ENCODE peak calls at places on chromosomes 4 and X, in five cellular contexts. C, A, B, Q and E are unnamed samples. For H3K27me3, the result is how much of the 10 kb centered on the place peaks cover.

GRCh38 chrX:17706676-17707075 is 30.6 kb upstream of the SCML1 start:
- DNase-seq in A (no peak), Q (no peak), C (no peak), B (no peak), E (peak)

GRCh38 chr4:45120163-45120562 is 393.8 kb upstream of the GNPDA2 start:
- DNase-seq in C (no peak), B (no peak), Q (no peak), A (no peak), E (no peak)

GRCh38 chrX:103669745-103670144 is 16.8 kb downstream of the MORF4L2 start:
- DNase-seq in A (no peak), Q (no peak), C (no peak), B (no peak), E (no peak)

GRCh38 chr4:157217708-157218107 is 2.8 kb upstream of the GRIA2 start:
- DNase-seq in A (no peak), Q (no peak), B (peak), C (no peak), E (no peak)

GRCh38 chr4:72846280-72847111 is 223.0 kb downstream of the COX18 start:
- DNase-seq in A (no peak), Q (no peak), C (no peak), B (peak), E (no peak)

GRCh38 chr4:104516884-104517283 is 22.2 kb upstream of the CXXC4 start:
- DNase-seq in B (no peak), A (no peak), Q (no peak), C (no peak), E (no peak)

GRCh38 chrX:85517994-85518718 is 138.7 kb upstream of the POF1B start:
- DNase-seq in C (no peak), B (no peak), Q (no peak), A (no peak), E (no peak)

GRCh38 chr4:85127653-85128052 is 161.2 kb upstream of the WDFY3 start:
- DNase-seq in C (no peak), A (no peak), B (peak), Q (no peak), E (no peak)

GRCh38 chrX:133307637-133308485 is 89.7 kb upstream of the TFDP3 start:
- DNase-seq in C (no peak), A (no peak), B (peak), Q (no peak), E (no peak)

GRCh38 chrX:28609003-28609402 is 21.8 kb downstream of the IL1RAPL1 start:
- DNase-seq in C (no peak), Q (no peak), A (no peak), B (no peak), E (no peak)

GRCh38 chrX:7788334-7788733 is 54.6 kb upstream of the VCX start:
- DNase-seq in A (no peak), C (no peak), B (no peak), Q (no peak), E (no peak)

GRCh38 chr4:78065514-78066192 is 8.5 kb downstream of the FRAS1 start:
- DNase-seq in Q (no peak), A (no peak), B (no peak), C (no peak), E (no peak)

GRCh38 chr4:123415977-123416376 is 19.4 kb downstream of the SPRY1 start:
- DNase-seq in A (no peak), C (no peak), B (no peak), Q (peak), E (no peak)

GRCh38 chrX:142549923-142550322 is 344.8 kb upstream of the MAGEC2 start:
- DNase-seq in Q (no peak), C (no peak), A (no peak), B (no peak), E (no peak)

GRCh38 chr4:78656968-78657445 is 105.4 kb downstream of the ANXA3 start:
- DNase-seq in B (no peak), Q (no peak), A (no peak), C (no peak), E (no peak)

GRCh38 chr4:94909645-94910044 is 151.9 kb downstream of the BMPR1B start:
- DNase-seq in B (no peak), Q (no peak), A (no peak), C (no peak), E (no peak)

GRCh38 chr4:157300678-157301077 is 80.2 kb downstream of the GRIA2 start:
- DNase-seq in B (no peak), C (no peak), A (no peak), Q (no peak), E (no peak)

GRCh38 chr4:88659061-88659889 is 38.4 kb downstream of the NAP1L5 start:
- DNase-seq in C (peak), B (peak), A (peak), Q (no peak), E (peak)

GRCh38 chr4:109424093-109424818 is 9.4 kb upstream of the SEC24B start:
- DNase-seq in A (no peak), C (no peak), Q (no peak), B (no peak), E (no peak)

GRCh38 chr4:176191974-176192373 is 3.4 kb downstream of the SPATA4 start:
- DNase-seq in B (no peak), A (no peak), Q (no peak), C (peak), E (no peak)

GRCh38 chr4:106993846-106994245 is 42.3 kb downstream of the DKK2 start:
- DNase-seq in C (no peak), B (no peak), A (no peak), Q (no peak), E (no peak)

DNA sequence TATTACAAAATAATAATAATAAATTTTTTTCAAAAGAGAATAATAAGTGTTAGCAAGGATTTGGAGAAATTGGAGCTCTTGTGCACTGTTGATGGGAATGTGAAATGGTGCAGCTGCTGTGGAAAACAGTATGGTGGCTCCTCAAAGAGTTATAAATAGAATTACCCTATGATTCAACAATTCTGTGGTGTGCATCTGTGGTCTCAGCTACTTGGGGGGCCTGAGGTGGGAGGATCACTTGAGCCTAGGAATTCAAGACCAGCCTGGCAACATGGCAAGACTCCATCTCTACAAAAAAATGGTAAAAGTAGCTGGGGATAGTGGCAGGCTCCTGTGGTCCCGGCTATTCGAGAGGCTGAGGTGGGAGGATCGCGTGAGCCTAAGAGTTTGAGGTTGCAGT is 19.6 kb downstream of the MND1 start:
- DNase-seq in A (no peak), Q (no peak), C (no peak), B (no peak), E (no peak)
- H3K27ac ChIP-seq in A (no peak), Q (no peak), C (no peak), B (no peak), E (no peak)

GRCh38 chr4:13540446-13541175 is 3.7 kb downstream of the NKX3-2 start:
- DNase-seq in C (no peak), A (peak), Q (no peak), B (no peak), E (no peak)
- H3K4me3 ChIP-seq in C (no peak), A (no peak), Q (peak), B (no peak), E (no peak)

GRCh38 chrX:68789966-68790365 is 38.9 kb upstream of the EFNB1 start:
- DNase-seq in Q (no peak), A (no peak), C (no peak), B (no peak), E (no peak)

GRCh38 chrX:68792083-68792482 is 36.7 kb upstream of the EFNB1 start:
- DNase-seq in Q (no peak), A (no peak), B (no peak), C (no peak), E (no peak)

GRCh38 chrX:68794486-68794885 is 34.3 kb upstream of the EFNB1 start:
- DNase-seq in C (no peak), Q (no peak), A (no peak), B (no peak), E (no peak)

GRCh38 chrX:68795741-68796140 is 33.1 kb upstream of the EFNB1 start:
- DNase-seq in A (no peak), Q (no peak), B (no peak), C (no peak), E (no peak)
- H3K27me3 ChIP-seq in A (under half), Q (under half), B (under half), C (under half), E (under half)

DNA sequence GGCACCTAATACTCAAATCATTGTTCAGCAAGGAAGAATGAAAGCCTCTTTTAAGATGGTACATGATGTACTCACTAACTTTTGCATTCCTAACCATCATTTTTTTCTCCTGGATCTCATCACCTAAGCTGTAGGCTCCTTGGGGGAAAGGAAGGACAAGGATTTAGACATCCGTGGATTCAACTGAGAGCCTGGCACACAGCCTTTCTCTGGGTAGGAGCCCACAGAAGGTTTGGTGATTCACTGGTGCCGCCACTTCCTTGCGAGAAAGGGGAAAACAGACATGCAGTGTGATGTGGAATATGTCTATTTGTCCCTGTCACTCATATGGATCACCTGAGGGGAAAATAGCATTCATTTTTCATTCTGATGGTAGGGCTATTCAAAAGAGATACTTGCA is 147.3 kb downstream of the PCDH7 start:
- DNase-seq in C (no peak), B (no peak), Q (no peak), A (peak), E (no peak)
- H3K27ac ChIP-seq in C (no peak), B (no peak), Q (no peak), A (peak), E (no peak)

DNA sequence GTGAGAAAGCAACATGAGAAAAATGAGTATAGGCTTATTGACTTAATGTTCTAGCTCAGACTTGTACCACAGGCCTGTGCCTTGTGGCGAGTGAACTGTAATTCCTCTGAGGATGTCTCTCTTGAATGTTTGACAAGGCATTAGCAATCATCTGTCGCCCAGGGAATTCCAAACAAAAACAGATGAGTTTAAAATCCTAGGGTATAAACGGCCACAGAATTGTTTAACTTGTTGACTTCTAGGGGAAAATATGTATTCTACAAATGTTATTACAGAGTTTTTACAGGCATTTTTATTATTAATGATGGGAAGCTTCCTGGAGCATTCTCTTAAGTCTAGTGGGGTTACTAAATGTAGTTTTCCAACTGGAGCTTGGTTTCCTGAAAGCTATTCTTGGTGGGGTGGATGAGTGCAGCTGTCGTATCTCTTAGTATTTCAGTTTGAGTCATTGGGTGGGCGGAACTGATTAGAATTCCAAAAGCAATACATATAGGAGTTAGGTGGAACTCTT is 40.6 kb downstream of the ARHGAP10 start:
- DNase-seq in A (no peak), Q (no peak), B (no peak), C (no peak), E (peak)
- H3K4me3 ChIP-seq in A (no peak), Q (no peak), B (no peak), C (no peak), E (no peak)

GRCh38 chrX:70336767-70337166 is 46.9 kb downstream of the KIF4A start:
- DNase-seq in A (no peak), Q (no peak), B (no peak), C (no peak), E (no peak)
- H3K27me3 ChIP-seq in A (under half), Q (under half), B (under half), C (under half), E (under half)

DNA sequence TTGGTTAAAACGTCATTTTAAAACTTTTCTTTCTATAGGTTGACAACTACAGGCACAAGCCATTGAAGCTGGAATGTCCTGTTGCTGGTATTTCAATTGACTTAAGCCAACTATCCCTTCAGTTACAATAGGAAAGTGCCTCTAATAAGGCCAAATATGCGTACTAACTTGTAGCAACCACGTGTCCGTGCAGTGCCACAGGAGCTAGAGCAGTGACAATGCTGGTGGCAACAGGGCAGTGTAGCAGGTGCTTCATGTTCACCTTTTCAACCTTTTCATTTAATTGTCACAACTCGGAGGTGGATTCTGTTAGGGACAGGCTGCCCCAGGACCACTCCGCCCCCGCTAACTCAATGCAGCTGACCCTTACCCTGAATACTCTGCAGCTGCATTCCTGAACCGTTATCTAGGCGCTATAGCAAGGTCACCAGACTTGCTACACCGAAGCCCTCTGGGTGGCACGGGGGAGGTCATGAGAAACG is 37.7 kb downstream of the ERVMER34-1 start:
- DNase-seq in B (peak), A (no peak), Q (no peak), C (no peak), E (no peak)
- H3K27ac ChIP-seq in B (no peak), A (no peak), Q (peak), C (peak), E (no peak)

DNA sequence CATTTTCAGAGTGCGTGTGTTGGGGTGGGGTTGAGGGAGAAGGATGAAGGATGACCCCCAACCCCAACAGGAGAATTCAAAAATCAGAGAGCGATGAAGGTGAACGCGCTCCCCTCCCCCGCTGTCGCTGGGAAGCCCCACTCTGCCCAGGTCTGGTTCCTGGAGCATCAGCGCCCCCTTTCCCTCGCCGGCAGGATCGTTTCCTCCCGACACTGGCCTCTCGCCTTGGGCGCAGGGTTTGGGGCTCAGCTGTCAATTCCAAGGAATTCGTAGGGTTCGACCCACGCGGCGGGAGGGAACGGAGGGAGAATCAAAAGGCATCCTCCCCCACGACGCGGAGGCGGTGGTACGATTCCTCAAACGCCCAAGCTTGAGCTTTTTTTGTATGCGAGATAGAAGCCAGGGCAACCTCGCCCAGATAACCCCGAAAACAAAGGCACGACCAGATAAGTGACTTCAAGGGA is 997 bp upstream of the PDGFRA start:
- DNase-seq in Q (no peak), A (peak), C (peak), B (peak), E (peak)
- H3K4me3 ChIP-seq in Q (no peak), A (peak), C (peak), B (peak), E (peak)

GRCh38 chr4:26105372-26105771 is 191.4 kb downstream of the SMIM20 start:
- DNase-seq in A (no peak), B (no peak), C (no peak), Q (no peak), E (no peak)

GRCh38 chr4:26108024-26108423 is 194.0 kb downstream of the SMIM20 start:
- DNase-seq in C (no peak), Q (no peak), B (no peak), A (no peak), E (no peak)

GRCh38 chr4:26105815-26106699 is 192.0 kb downstream of the SMIM20 start:
- DNase-seq in Q (no peak), B (no peak), C (no peak), A (no peak), E (no peak)

GRCh38 chr4:26113339-26113940 is 199.4 kb downstream of the SMIM20 start:
- DNase-seq in C (no peak), B (no peak), A (no peak), Q (no peak), E (no peak)

DNA sequence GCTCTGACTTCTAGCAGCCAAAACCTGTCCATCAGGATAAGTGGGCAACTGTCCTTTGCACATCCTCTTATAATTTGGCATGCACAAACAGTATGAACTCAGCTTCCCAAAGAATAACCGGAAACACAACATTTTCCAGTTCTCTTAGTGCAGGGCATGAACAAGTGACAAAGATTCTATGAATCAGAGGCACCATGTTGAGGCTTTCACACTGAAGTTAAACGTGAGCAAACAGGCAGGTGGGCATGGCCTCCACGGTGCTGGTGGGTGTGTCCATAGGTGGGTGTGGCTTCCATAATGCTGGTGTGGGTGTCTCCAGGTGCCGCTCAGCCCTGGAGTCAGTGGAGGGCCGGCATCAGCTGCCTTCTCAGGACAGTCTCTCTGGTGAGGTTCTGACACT is 196.5 kb downstream of the SMIM20 start:
- DNase-seq in Q (no peak), B (no peak), A (no peak), C (no peak), E (no peak)
- H3K27me3 ChIP-seq in Q (under half), B (under half), A (under half), C (under half), E (under half)